ENCODE peak calls at places on chromosomes 2 and 18, in seven cellular contexts. One of them, this sample, is unnamed.

GRCh38 chr2:199602271-199602895 is 144.6 kb upstream of the SATB2 start:
- DNase-seq in PC-3: peak
- DNase-seq in CD8-positive, alpha-beta T cell: no peak
- DNase-seq in glutamatergic neuron: peak
- DNase-seq in heart left ventricle: no peak
- DNase-seq in ovary: no peak
- DNase-seq in HFF-Myc: no peak
- DNase-seq in this sample: no peak

GRCh38 chr2:9774266-9774665 is 69.0 kb upstream of the TAF1B start:
- DNase-seq in glutamatergic neuron: no peak
- DNase-seq in HFF-Myc: no peak
- DNase-seq in heart left ventricle: peak
- DNase-seq in ovary: no peak
- DNase-seq in PC-3: no peak
- DNase-seq in CD8-positive, alpha-beta T cell: no peak
- DNase-seq in this sample: no peak

GRCh38 chr18:23172981-23173380 is 37.7 kb downstream of the CABLES1 start:
- DNase-seq in glutamatergic neuron: no peak
- DNase-seq in PC-3: no peak
- DNase-seq in heart left ventricle: no peak
- DNase-seq in HFF-Myc: no peak
- DNase-seq in CD8-positive, alpha-beta T cell: no peak
- DNase-seq in ovary: no peak
- DNase-seq in this sample: no peak

GRCh38 chr2:210474776-210475175 is 1.8 kb downstream of the LANCL1 start:
- DNase-seq in heart left ventricle: no peak
- DNase-seq in ovary: no peak
- DNase-seq in HFF-Myc: no peak
- DNase-seq in PC-3: no peak
- DNase-seq in glutamatergic neuron: no peak
- DNase-seq in CD8-positive, alpha-beta T cell: no peak
- DNase-seq in this sample: no peak

GRCh38 chr18:58338961-58339722 is 289.7 kb downstream of the ALPK2 start:
- DNase-seq in ovary: peak
- DNase-seq in HFF-Myc: no peak
- DNase-seq in PC-3: no peak
- DNase-seq in glutamatergic neuron: no peak
- DNase-seq in CD8-positive, alpha-beta T cell: no peak
- DNase-seq in heart left ventricle: no peak
- DNase-seq in this sample: no peak

GRCh38 chr18:12839057-12839525 is 44.9 kb downstream of the PTPN2 start:
- DNase-seq in PC-3: peak
- DNase-seq in heart left ventricle: no peak
- DNase-seq in CD8-positive, alpha-beta T cell: no peak
- DNase-seq in ovary: no peak
- DNase-seq in HFF-Myc: no peak
- DNase-seq in glutamatergic neuron: no peak
- DNase-seq in this sample: no peak

GRCh38 chr2:195411219-195411687 is 245.8 kb upstream of the SLC39A10 start:
- DNase-seq in PC-3: peak
- DNase-seq in glutamatergic neuron: no peak
- DNase-seq in CD8-positive, alpha-beta T cell: no peak
- DNase-seq in heart left ventricle: no peak
- DNase-seq in HFF-Myc: peak
- DNase-seq in ovary: no peak
- DNase-seq in this sample: no peak

GRCh38 chr18:3538456-3538855 is 88.5 kb downstream of the TGIF1 start:
- DNase-seq in HFF-Myc: no peak
- DNase-seq in ovary: no peak
- DNase-seq in heart left ventricle: no peak
- DNase-seq in PC-3: no peak
- DNase-seq in CD8-positive, alpha-beta T cell: no peak
- DNase-seq in glutamatergic neuron: no peak
- DNase-seq in this sample: no peak

GRCh38 chr2:190804182-190804795 is 76.3 kb upstream of the GLS start:
- DNase-seq in ovary: no peak
- DNase-seq in PC-3: peak
- DNase-seq in heart left ventricle: no peak
- DNase-seq in HFF-Myc: no peak
- DNase-seq in CD8-positive, alpha-beta T cell: no peak
- DNase-seq in glutamatergic neuron: no peak
- DNase-seq in this sample: no peak

GRCh38 chr2:232541195-232541960 is 1.9 kb downstream of the CHRNG start:
- DNase-seq in PC-3: no peak
- DNase-seq in HFF-Myc: no peak
- DNase-seq in CD8-positive, alpha-beta T cell: no peak
- DNase-seq in ovary: no peak
- DNase-seq in heart left ventricle: no peak
- DNase-seq in glutamatergic neuron: no peak
- DNase-seq in this sample: no peak

GRCh38 chr2:232418466-232419244 is 12.0 kb downstream of the ALPG start:
- DNase-seq in PC-3: peak
- DNase-seq in CD8-positive, alpha-beta T cell: no peak
- DNase-seq in heart left ventricle: no peak
- DNase-seq in HFF-Myc: no peak
- DNase-seq in glutamatergic neuron: peak
- DNase-seq in ovary: no peak
- DNase-seq in this sample: no peak

GRCh38 chr2:120418174-120418787 is 72.3 kb downstream of the INHBB start:
- DNase-seq in ovary: no peak
- DNase-seq in HFF-Myc: no peak
- DNase-seq in CD8-positive, alpha-beta T cell: no peak
- DNase-seq in heart left ventricle: no peak
- DNase-seq in glutamatergic neuron: no peak
- DNase-seq in PC-3: no peak
- DNase-seq in this sample: no peak

GRCh38 chr2:70684846-70685622 is 83.0 kb downstream of the ADD2 start:
- DNase-seq in HFF-Myc: no peak
- DNase-seq in heart left ventricle: no peak
- DNase-seq in glutamatergic neuron: no peak
- DNase-seq in ovary: no peak
- DNase-seq in CD8-positive, alpha-beta T cell: no peak
- DNase-seq in PC-3: peak
- DNase-seq in this sample: no peak

GRCh38 chr2:881204-881918 is 69.3 kb upstream of the SNTG2 start:
- DNase-seq in PC-3: no peak
- DNase-seq in glutamatergic neuron: no peak
- DNase-seq in ovary: no peak
- DNase-seq in CD8-positive, alpha-beta T cell: no peak
- DNase-seq in HFF-Myc: no peak
- DNase-seq in heart left ventricle: no peak
- DNase-seq in this sample: no peak

GRCh38 chr18:10524507-10525425 is 1.1 kb upstream of the NAPG start:
- DNase-seq in glutamatergic neuron: no peak
- DNase-seq in heart left ventricle: no peak
- DNase-seq in ovary: no peak
- DNase-seq in HFF-Myc: no peak
- DNase-seq in PC-3: peak
- DNase-seq in CD8-positive, alpha-beta T cell: no peak
- DNase-seq in this sample: no peak

GRCh38 chr2:166653185-166653813 is 159.2 kb upstream of the SCN7A start:
- DNase-seq in HFF-Myc: peak
- DNase-seq in CD8-positive, alpha-beta T cell: no peak
- DNase-seq in PC-3: peak
- DNase-seq in glutamatergic neuron: no peak
- DNase-seq in heart left ventricle: no peak
- DNase-seq in ovary: no peak
- DNase-seq in this sample: no peak

GRCh38 chr2:38239452-38239851 is 137.6 kb downstream of the ATL2 start:
- DNase-seq in glutamatergic neuron: no peak
- DNase-seq in ovary: no peak
- DNase-seq in heart left ventricle: no peak
- DNase-seq in PC-3: no peak
- DNase-seq in HFF-Myc: no peak
- DNase-seq in CD8-positive, alpha-beta T cell: no peak
- DNase-seq in this sample: no peak

GRCh38 chr2:230400454-230400853 is 15.5 kb upstream of the SP100 start:
- DNase-seq in HFF-Myc: no peak
- DNase-seq in PC-3: no peak
- DNase-seq in ovary: no peak
- DNase-seq in glutamatergic neuron: no peak
- DNase-seq in heart left ventricle: no peak
- DNase-seq in CD8-positive, alpha-beta T cell: no peak
- DNase-seq in this sample: no peak

GRCh38 chr18:13138822-13139139 is 79.8 kb upstream of the LDLRAD4 start:
- DNase-seq in HFF-Myc: no peak
- DNase-seq in PC-3: no peak
- DNase-seq in ovary: no peak
- DNase-seq in glutamatergic neuron: no peak
- DNase-seq in CD8-positive, alpha-beta T cell: no peak
- DNase-seq in heart left ventricle: no peak
- DNase-seq in this sample: no peak

GRCh38 chr2:86223098-86223681 is 23.9 kb downstream of the MRPL35 start:
- DNase-seq in CD8-positive, alpha-beta T cell: no peak
- DNase-seq in glutamatergic neuron: peak
- DNase-seq in ovary: peak
- DNase-seq in heart left ventricle: peak
- DNase-seq in HFF-Myc: no peak
- DNase-seq in PC-3: no peak
- DNase-seq in this sample: no peak

GRCh38 chr18:24014062-24014985 is at the start of gene TTC39C:
- DNase-seq in CD8-positive, alpha-beta T cell: peak
- DNase-seq in ovary: peak
- DNase-seq in heart left ventricle: peak
- DNase-seq in HFF-Myc: no peak
- DNase-seq in PC-3: peak
- DNase-seq in glutamatergic neuron: peak
- DNase-seq in this sample: peak

GRCh38 chr2:134258684-134259408 is 5.0 kb downstream of the MGAT5 start:
- DNase-seq in glutamatergic neuron: no peak
- DNase-seq in HFF-Myc: no peak
- DNase-seq in heart left ventricle: peak
- DNase-seq in ovary: peak
- DNase-seq in CD8-positive, alpha-beta T cell: peak
- DNase-seq in PC-3: no peak
- DNase-seq in this sample: no peak

GRCh38 chr18:74869904-74870863 is 272.5 kb downstream of the ZNF407 start:
- DNase-seq in heart left ventricle: no peak
- DNase-seq in glutamatergic neuron: no peak
- DNase-seq in ovary: no peak
- DNase-seq in HFF-Myc: no peak
- DNase-seq in CD8-positive, alpha-beta T cell: no peak
- DNase-seq in PC-3: no peak
- DNase-seq in this sample: no peak

GRCh38 chr18:67363694-67364093 is 152.8 kb downstream of the DSEL start:
- DNase-seq in glutamatergic neuron: no peak
- DNase-seq in ovary: no peak
- DNase-seq in CD8-positive, alpha-beta T cell: no peak
- DNase-seq in heart left ventricle: no peak
- DNase-seq in HFF-Myc: no peak
- DNase-seq in PC-3: no peak
- DNase-seq in this sample: no peak

GRCh38 chr18:50277935-50278334 is 3.4 kb downstream of the MBD1 start:
- DNase-seq in glutamatergic neuron: no peak
- DNase-seq in HFF-Myc: no peak
- DNase-seq in heart left ventricle: no peak
- DNase-seq in PC-3: peak
- DNase-seq in ovary: no peak
- DNase-seq in CD8-positive, alpha-beta T cell: no peak
- DNase-seq in this sample: no peak

GRCh38 chr2:126385441-126385840 is 270.5 kb upstream of the GYPC start:
- DNase-seq in HFF-Myc: no peak
- DNase-seq in CD8-positive, alpha-beta T cell: no peak
- DNase-seq in heart left ventricle: no peak
- DNase-seq in ovary: no peak
- DNase-seq in glutamatergic neuron: no peak
- DNase-seq in PC-3: no peak
- DNase-seq in this sample: no peak
- TF ChIP-seq CTCF in HFF-Myc: no peak
- TF ChIP-seq CTCF in CD8-positive, alpha-beta T cell: no peak
- TF ChIP-seq CTCF in heart left ventricle: no peak
- TF ChIP-seq CTCF in ovary: no peak
- TF ChIP-seq CTCF in glutamatergic neuron: peak
- TF ChIP-seq CTCF in PC-3: no peak
- TF ChIP-seq CTCF in this sample: no peak

DNA sequence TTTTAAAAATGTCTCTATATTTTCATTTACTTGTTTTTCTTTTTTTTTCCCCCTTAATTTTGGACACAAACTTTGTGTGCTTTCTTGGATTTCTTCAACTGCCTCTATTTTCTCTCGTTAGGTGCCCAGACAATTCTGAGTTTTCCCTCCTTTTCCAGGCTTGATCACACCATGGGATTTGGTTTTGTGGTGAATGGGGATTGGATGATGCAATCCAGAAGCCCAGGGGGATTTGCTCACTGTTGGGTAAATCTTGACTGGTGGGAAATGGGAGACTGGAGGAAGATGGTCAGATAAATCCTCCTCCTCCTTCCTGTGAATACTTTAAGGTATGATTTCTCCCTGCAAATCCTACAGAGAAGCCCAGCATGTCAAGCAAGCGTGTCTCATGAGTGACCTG is 19.5 kb upstream of the PAX8 start:
- DNase-seq in ovary: no peak
- DNase-seq in PC-3: no peak
- DNase-seq in heart left ventricle: no peak
- DNase-seq in CD8-positive, alpha-beta T cell: no peak
- DNase-seq in HFF-Myc: no peak
- DNase-seq in glutamatergic neuron: no peak
- DNase-seq in this sample: no peak
- TF ChIP-seq CTCF in ovary: no peak
- TF ChIP-seq CTCF in PC-3: no peak
- TF ChIP-seq CTCF in heart left ventricle: no peak
- TF ChIP-seq CTCF in CD8-positive, alpha-beta T cell: no peak
- TF ChIP-seq CTCF in HFF-Myc: no peak
- TF ChIP-seq CTCF in glutamatergic neuron: no peak
- TF ChIP-seq CTCF in this sample: no peak

GRCh38 chr2:88874063-88874657 is 182.7 kb downstream of the RPIA start:
- DNase-seq in heart left ventricle: peak
- DNase-seq in HFF-Myc: peak
- DNase-seq in PC-3: peak
- DNase-seq in CD8-positive, alpha-beta T cell: peak
- DNase-seq in glutamatergic neuron: peak
- DNase-seq in ovary: no peak
- DNase-seq in this sample: no peak
- TF ChIP-seq CTCF in heart left ventricle: peak
- TF ChIP-seq CTCF in HFF-Myc: peak
- TF ChIP-seq CTCF in PC-3: peak
- TF ChIP-seq CTCF in CD8-positive, alpha-beta T cell: peak
- TF ChIP-seq CTCF in glutamatergic neuron: peak
- TF ChIP-seq CTCF in ovary: no peak
- TF ChIP-seq CTCF in this sample: no peak

DNA sequence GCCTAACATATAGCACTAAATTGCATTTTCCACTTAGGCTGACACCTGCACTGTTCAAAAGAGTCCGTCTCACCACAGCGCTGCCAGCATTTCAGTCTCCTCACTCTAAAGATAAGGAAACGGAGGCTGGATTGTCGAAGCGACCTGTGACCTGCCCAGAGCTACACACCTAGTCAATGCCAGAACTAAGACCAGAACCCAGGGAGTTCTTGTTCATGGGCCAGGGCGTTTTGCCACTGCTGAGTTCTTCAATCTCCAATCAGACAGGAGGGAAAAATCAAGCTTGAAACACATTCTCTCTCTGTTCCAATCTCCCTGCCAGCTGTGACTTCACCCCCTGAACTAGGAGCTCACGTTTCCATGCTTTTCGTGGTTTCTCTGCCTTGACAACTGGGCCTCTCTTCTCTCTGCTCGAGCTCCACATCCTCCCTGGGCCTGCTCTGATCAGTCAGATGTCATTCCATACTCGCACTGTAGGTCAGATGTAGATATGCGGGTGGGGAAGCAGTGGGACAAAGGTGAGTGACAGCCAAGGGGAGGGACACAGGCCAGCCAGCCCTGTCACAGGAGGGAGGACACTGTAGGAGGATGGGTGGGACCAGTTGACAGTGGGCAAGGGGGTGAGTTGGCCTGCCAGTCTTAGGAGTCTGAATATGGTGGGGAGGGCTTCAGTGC is 221.1 kb upstream of the SMAD2 start:
- DNase-seq in glutamatergic neuron: no peak
- DNase-seq in CD8-positive, alpha-beta T cell: no peak
- DNase-seq in heart left ventricle: no peak
- DNase-seq in ovary: peak
- DNase-seq in HFF-Myc: no peak
- DNase-seq in PC-3: no peak
- DNase-seq in this sample: no peak
- TF ChIP-seq CTCF in glutamatergic neuron: no peak
- TF ChIP-seq CTCF in CD8-positive, alpha-beta T cell: no peak
- TF ChIP-seq CTCF in heart left ventricle: no peak
- TF ChIP-seq CTCF in ovary: no peak
- TF ChIP-seq CTCF in HFF-Myc: no peak
- TF ChIP-seq CTCF in PC-3: no peak
- TF ChIP-seq CTCF in this sample: no peak